ENCODE peak calls at places on chromosomes 13 and 19, in seven cellular contexts. T is lower lobe of right lung, B is tibial nerve, R is T-helper 1 cell, X is progenitor cell of endocrine pancreas, H is uterus, S is EL. M is an unnamed sample.

GRCh38 chr19:18321729-18322091 is 1.2 kb downstream of the LSM4 start:
- DNase-seq in T (no peak), B (no peak), R (no peak), X (no peak), H (no peak), S (no peak), M (no peak)

GRCh38 chr13:75544681-75545333 is 4.8 kb upstream of the UCHL3 start:
- DNase-seq in T (no peak), B (no peak), R (no peak), X (no peak), H (no peak), S (peak; percentile 71), M (peak; percentile 74)

GRCh38 chr19:5103061-5103701 is 134.3 kb downstream of the KDM4B start:
- DNase-seq in T (no peak), B (peak; percentile 24), R (no peak), X (no peak), H (peak; percentile 30), S (no peak), M (no peak)

GRCh38 chr19:3096267-3096901 is 2.2 kb downstream of the GNA11 start:
- DNase-seq in T (no peak), B (no peak), R (no peak), X (no peak), H (no peak), S (no peak), M (no peak)

GRCh38 chr19:51417107-51417806 is at the start of gene SIGLEC10:
- DNase-seq in T (peak; percentile 84), B (no peak), R (no peak), X (no peak), H (no peak), S (peak; percentile 28), M (no peak)

GRCh38 chr19:51687791-51688664 is 5.1 kb upstream of the SPACA6 start:
- DNase-seq in T (peak; percentile 59), B (peak; percentile 63), R (no peak), X (no peak), H (peak; percentile 63), S (peak; percentile 79), M (no peak)

GRCh38 chr19:41939861-41940442 is 11.7 kb upstream of the ERFL start:
- DNase-seq in T (peak; percentile 62), B (no peak), R (peak; percentile 35), X (peak; percentile 26), H (no peak), S (peak; percentile 57), M (no peak)

GRCh38 chr19:16594131-16594586 is 21.9 kb upstream of the SLC35E1 start:
- DNase-seq in T (no peak), B (no peak), R (peak; percentile 35), X (no peak), H (no peak), S (no peak), M (no peak)

GRCh38 chr19:40143612-40144011 is 47.6 kb upstream of the MAP3K10 start:
- DNase-seq in T (no peak), B (peak; percentile 12), R (no peak), X (no peak), H (no peak), S (no peak), M (no peak)

GRCh38 chr13:112184261-112184660 is 117.3 kb downstream of the SOX1 start:
- DNase-seq in T (no peak), B (no peak), R (no peak), X (no peak), H (no peak), S (no peak), M (no peak)

GRCh38 chr13:32139251-32139650 is 107.7 kb downstream of the FRY start:
- DNase-seq in T (no peak), B (no peak), R (no peak), X (no peak), H (no peak), S (no peak), M (no peak)

GRCh38 chr13:34308725-34309124 is 490.8 kb downstream of the RFC3 start:
- DNase-seq in T (no peak), B (no peak), R (no peak), X (no peak), H (no peak), S (peak; percentile 9), M (peak; percentile 65)

GRCh38 chr19:31943305-31943704 is 402.1 kb upstream of the ZNF507 start:
- DNase-seq in T (no peak), B (no peak), R (no peak), X (no peak), H (no peak), S (no peak), M (no peak)

GRCh38 chr19:54470991-54471782 is 1.9 kb downstream of the CDC42EP5 start:
- DNase-seq in T (peak; percentile 50), B (peak; percentile 37), R (no peak), X (no peak), H (no peak), S (no peak), M (no peak)

GRCh38 chr19:3969435-3970312 is 1.2 kb downstream of the DAPK3 start:
- DNase-seq in T (no peak), B (no peak), R (no peak), X (peak; percentile 18), H (peak; percentile 61), S (peak; percentile 92), M (no peak)

GRCh38 chr19:30923096-30923495 is 426.1 kb downstream of the TSHZ3 start:
- DNase-seq in T (no peak), B (no peak), R (no peak), X (no peak), H (no peak), S (no peak), M (no peak)

GRCh38 chr19:4014541-4015491 is 7.3 kb downstream of the PIAS4 start:
- DNase-seq in T (no peak), B (no peak), R (no peak), X (no peak), H (no peak), S (no peak), M (no peak)

GRCh38 chr13:112890316-112891131 is 78.5 kb upstream of the MCF2L start:
- DNase-seq in T (peak; percentile 44), B (no peak), R (no peak), X (no peak), H (no peak), S (no peak), M (no peak)

GRCh38 chr13:33194820-33195692 is 90.5 kb downstream of the STARD13 start:
- DNase-seq in T (no peak), B (peak; percentile 42), R (no peak), X (no peak), H (peak; percentile 60), S (peak; percentile 82), M (peak; percentile 82)

GRCh38 chr13:32850311-32851052 is 165.7 kb upstream of the KL start:
- DNase-seq in T (no peak), B (no peak), R (no peak), X (no peak), H (no peak), S (no peak), M (no peak)

GRCh38 chr19:36916991-36917390 is 859 bp downstream of the ZNF568 start:
- DNase-seq in T (no peak), B (no peak), R (no peak), X (no peak), H (no peak), S (peak; percentile 26), M (no peak)

GRCh38 chr19:47389150-47389556 is 30.2 kb downstream of the MEIS3 start:
- DNase-seq in T (peak; percentile 86), B (no peak), R (no peak), X (no peak), H (no peak), S (no peak), M (no peak)

GRCh38 chr19:14412436-14413071 is 6.6 kb downstream of the DDX39A start:
- DNase-seq in T (no peak), B (no peak), R (no peak), X (no peak), H (no peak), S (no peak), M (no peak)

GRCh38 chr19:49120868-49121267 is 1.5 kb downstream of the PPFIA3 start:
- DNase-seq in T (no peak), B (no peak), R (no peak), X (no peak), H (no peak), S (no peak), M (no peak)

GRCh38 chr13:99063952-99064351 is 86.1 kb upstream of the DOCK9 start:
- DNase-seq in T (no peak), B (no peak), R (no peak), X (no peak), H (no peak), S (peak; percentile 46), M (no peak)

GRCh38 chr19:6103217-6103644 is 7.1 kb downstream of the RFX2 start:
- DNase-seq in T (peak; percentile 71), B (peak; percentile 69), R (no peak), X (no peak), H (peak; percentile 82), S (peak; percentile 94), M (peak; percentile 90)

GRCh38 chr13:30186644-30187431 is 120.5 kb downstream of the KATNAL1 start:
- DNase-seq in T (no peak), B (no peak), R (no peak), X (no peak), H (no peak), S (no peak), M (no peak)